ENCODE peak calls at places on chromosomes 1 and 21, in seven cellular contexts. B, I, D, F, O, X and E are unnamed samples.

GRCh38 chr1:101769520-101769919 is 227.2 kb downstream of the OLFM3 start:
- DNase-seq in F (no peak), I (no peak), D (no peak), O (peak; percentile 36), B (peak; percentile 11), X (no peak), E (no peak)

GRCh38 chr1:215569987-215570824 is 3.1 kb downstream of the KCTD3 start:
- DNase-seq in D (no peak), B (no peak), I (no peak), X (no peak), F (no peak), O (no peak), E (no peak)

GRCh38 chr1:145785481-145785880 is 38.4 kb downstream of the RNF115 start:
- DNase-seq in F (no peak), B (peak; percentile 46), O (no peak), X (no peak), I (no peak), D (no peak), E (no peak)

GRCh38 chr1:22822371-22822770 is 111.7 kb downstream of the EPHB2 start:
- DNase-seq in B (no peak), X (no peak), I (no peak), F (no peak), D (no peak), O (no peak), E (no peak)

GRCh38 chr1:200129480-200129879 is 102.0 kb downstream of the NR5A2 start:
- DNase-seq in D (no peak), F (no peak), O (no peak), X (no peak), B (no peak), I (no peak), E (no peak)

GRCh38 chr1:84377480-84378095 is 20.7 kb upstream of the DNASE2B start:
- DNase-seq in O (no peak), F (no peak), X (no peak), I (peak; percentile 46), D (no peak), B (no peak), E (no peak)

GRCh38 chr1:147547065-147547464 is 5.8 kb downstream of the BCL9 start:
- DNase-seq in B (no peak), O (no peak), F (no peak), I (no peak), D (no peak), X (no peak), E (no peak)

GRCh38 chr1:107935396-107936064 is 29.4 kb downstream of the VAV3 start:
- DNase-seq in F (peak; percentile 92), D (no peak), B (no peak), I (no peak), X (no peak), O (peak; percentile 70), E (no peak)

GRCh38 chr1:243287652-243288051 is 31.8 kb downstream of the SDCCAG8 start:
- DNase-seq in B (peak; percentile 26), D (no peak), X (no peak), O (peak; percentile 29), F (peak; percentile 46), I (no peak), E (no peak)

GRCh38 chr1:220874201-220874655 is 5.0 kb upstream of the HLX start:
- DNase-seq in O (peak; percentile 34), D (no peak), X (no peak), B (peak; percentile 34), F (no peak), I (peak; percentile 63), E (no peak)

GRCh38 chr1:206867261-206867660 is 1.8 kb downstream of the IL20 start:
- DNase-seq in O (no peak), B (no peak), I (no peak), F (no peak), X (no peak), D (no peak), E (no peak)

GRCh38 chr1:75125161-75125681 is 9.0 kb upstream of the LHX8 start:
- DNase-seq in X (peak; percentile 50), I (no peak), F (no peak), D (no peak), B (no peak), O (no peak), E (no peak)

GRCh38 chr1:198179556-198179981 is 22.8 kb downstream of the NEK7 start:
- DNase-seq in B (no peak), O (no peak), D (no peak), F (no peak), I (no peak), X (no peak), E (no peak)

GRCh38 chr1:205248793-205249601 is 21.3 kb downstream of the TMCC2 start:
- DNase-seq in X (peak; percentile 92), D (peak; percentile 89), I (peak; percentile 61), B (no peak), F (no peak), O (no peak), E (peak; percentile 56)

GRCh38 chr1:220454155-220454777 is 73.7 kb upstream of the MARK1 start:
- DNase-seq in D (no peak), F (no peak), B (no peak), O (no peak), X (no peak), I (no peak), E (no peak)

GRCh38 chr1:7781923-7782495 is 2.1 kb upstream of the PER3 start:
- DNase-seq in X (no peak), D (no peak), O (no peak), B (no peak), F (no peak), I (no peak), E (no peak)

GRCh38 chr1:219621047-219621786 is 8.3 kb upstream of the ZC3H11B start:
- DNase-seq in D (no peak), X (no peak), F (no peak), O (no peak), B (no peak), I (peak; percentile 33), E (no peak)

GRCh38 chr1:40060351-40060750 is 19.8 kb downstream of the CAP1 start:
- DNase-seq in B (no peak), F (no peak), I (no peak), O (no peak), D (no peak), X (no peak), E (no peak)

GRCh38 chr1:32724678-32725594 is 22.4 kb upstream of the SYNC start:
- DNase-seq in B (peak; percentile 92), I (peak; percentile 55), F (no peak), D (peak; percentile 84), O (no peak), X (no peak), E (no peak)

GRCh38 chr1:182246783-182247182 is 144.8 kb downstream of the GLUL start:
- DNase-seq in I (no peak), O (no peak), D (no peak), F (no peak), X (no peak), B (no peak), E (no peak)

GRCh38 chr1:208564466-208564865 is 320.3 kb upstream of the PLXNA2 start:
- DNase-seq in I (no peak), D (no peak), F (no peak), O (no peak), X (no peak), B (no peak), E (no peak)

GRCh38 chr21:35128526-35128925 is 79.4 kb upstream of the RUNX1 start:
- DNase-seq in D (no peak), F (no peak), X (no peak), O (no peak), I (no peak), B (no peak), E (no peak)

GRCh38 chr1:185401019-185401418 is 84.0 kb upstream of the IVNS1ABP start:
- DNase-seq in O (no peak), F (no peak), X (no peak), D (no peak), B (peak; percentile 56), I (no peak), E (no peak)

GRCh38 chr1:244341455-244342450 is 110.0 kb downstream of the ADSS2 start:
- DNase-seq in O (no peak), X (no peak), I (no peak), F (no peak), B (peak; percentile 73), D (no peak), E (no peak)

GRCh38 chr1:245698116-245698515 is 543.3 kb downstream of the KIF26B start:
- DNase-seq in F (no peak), I (no peak), O (no peak), B (no peak), D (no peak), X (no peak), E (no peak)

DNA sequence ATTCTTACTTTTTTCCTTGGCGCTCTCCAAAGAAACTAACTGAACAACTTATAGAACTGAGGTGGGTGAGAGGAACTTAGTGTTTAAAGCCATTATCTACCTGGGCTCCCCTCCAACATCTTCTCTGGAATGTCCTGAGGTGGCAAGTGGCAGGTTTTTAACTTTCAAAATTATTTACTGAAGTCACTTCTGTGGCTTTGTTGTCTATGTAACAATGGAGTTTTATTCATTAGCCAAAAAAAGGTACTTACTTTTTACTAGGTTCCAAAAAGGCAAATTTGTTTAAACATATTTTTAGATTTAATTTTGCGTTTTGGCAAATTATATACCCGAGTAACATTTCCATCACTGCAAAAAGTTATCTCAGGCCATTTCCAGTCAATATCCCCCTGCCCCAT is 2.4 kb downstream of the ENO1 start:
- DNase-seq in O (no peak), B (no peak), I (no peak), F (no peak), X (no peak), D (no peak), E (no peak)
- H3K27ac ChIP-seq in O (no peak overlapping the region), B (peak overlapping the region; percentile 99), I (peak overlapping the region; percentile 66), F (peak overlapping the region; percentile 99), X (peak overlapping the region; percentile 50), D (no peak overlapping the region), E (peak overlapping the region; percentile 60)

GRCh38 chr1:234154320-234155251 is 218.7 kb upstream of the COA6 start:
- DNase-seq in B (peak; percentile 87), F (peak; percentile 20), I (no peak), O (peak; percentile 65), X (no peak), D (no peak), E (no peak)
- H3K27ac ChIP-seq in B (peak overlapping the region; percentile 62), F (no peak overlapping the region), I (no peak overlapping the region), O (no peak overlapping the region), X (no peak overlapping the region), D (no peak overlapping the region), E (no peak overlapping the region)

GRCh38 chr1:172826096-172826741 is 167.3 kb downstream of the FASLG start:
- DNase-seq in F (no peak), B (peak; percentile 75), D (no peak), I (peak; percentile 25), X (peak; percentile 77), O (peak; percentile 53), E (no peak)
- H3K27ac ChIP-seq in F (no peak overlapping the region), B (peak overlapping the region; percentile 74), D (no peak overlapping the region), I (peak overlapping the region; percentile 2), X (peak overlapping the region; percentile 85), O (no peak overlapping the region), E (no peak overlapping the region)

DNA sequence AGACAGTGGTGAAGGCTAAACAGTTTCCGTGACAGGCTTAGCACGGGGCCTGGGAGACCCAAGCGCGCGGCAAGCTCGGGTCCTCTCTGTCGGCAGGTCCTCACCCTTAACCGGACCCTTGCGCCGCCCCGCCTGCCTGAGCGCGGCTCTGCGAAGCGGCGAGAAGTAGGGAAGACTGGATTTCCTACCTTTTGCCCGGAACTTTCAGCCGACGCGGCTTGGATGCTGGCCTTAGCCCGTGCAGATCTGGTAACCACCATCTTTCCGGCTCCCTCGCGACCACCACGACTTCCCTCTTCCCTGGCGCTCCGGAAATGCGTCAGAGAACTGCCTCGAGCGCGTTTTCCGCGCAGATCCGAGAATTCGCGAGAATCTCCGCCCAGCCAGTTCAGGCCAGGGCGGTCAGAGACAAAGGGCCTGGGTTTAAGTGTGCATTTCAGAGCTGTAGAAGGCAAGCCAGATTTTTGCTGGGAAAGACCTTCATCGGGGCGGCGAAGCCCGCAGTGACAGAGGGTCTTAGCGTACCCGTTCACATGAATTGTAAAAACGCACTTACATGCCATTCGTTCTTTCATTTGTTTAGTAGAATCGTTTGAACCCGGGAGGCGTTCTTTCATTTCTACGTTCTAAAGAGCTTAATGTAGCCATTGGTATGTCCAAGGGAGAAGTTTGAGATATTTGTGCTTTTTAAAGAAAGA is at the start of gene DNTTIP2:
- DNase-seq in O (peak; percentile 93), I (peak; percentile 93), B (peak; percentile 85), X (peak; percentile 94), F (peak; percentile 69), D (peak; percentile 97), E (peak; percentile 72)
- H3K27ac ChIP-seq in O (peak within 1 kb of the TSS; percentile 51), I (peak within 1 kb of the TSS; percentile 90), B (peak within 1 kb of the TSS; percentile 96), X (peak within 1 kb of the TSS; percentile 95), F (peak within 1 kb of the TSS; percentile 94), D (peak within 1 kb of the TSS; percentile 77), E (peak within 1 kb of the TSS; percentile 99)